ENCODE peak calls at places on chromosomes 3 and 15, in five cellular contexts. I, B, R, V and G are unnamed samples.

GRCh38 chr15:79527821-79528220 is 95.7 kb downstream of the MINAR1 start:
- DNase-seq in I (no peak), B (no peak), R (no peak), V (no peak), G (no peak)

GRCh38 chr15:26806574-26806973 is 33.7 kb upstream of the GABRB3 start:
- DNase-seq in I (no peak), B (no peak), R (no peak), V (no peak), G (no peak)

GRCh38 chr3:68306571-68306970 is 625.8 kb downstream of the TAFA4 start:
- DNase-seq in I (no peak), B (peak; percentile 56), R (no peak), V (no peak), G (no peak)

GRCh38 chr15:91338763-91339162 is 238.7 kb downstream of the SV2B start:
- DNase-seq in I (no peak), B (peak; percentile 42), R (no peak), V (no peak), G (no peak)

GRCh38 chr3:51983578-51984268 is 388 bp downstream of the ACY1 start:
- DNase-seq in I (no peak), B (no peak), R (no peak), V (no peak), G (no peak)

GRCh38 chr3:24741506-24741905 is 246.9 kb upstream of the THRB start:
- DNase-seq in I (no peak), B (no peak), R (no peak), V (no peak), G (no peak)

GRCh38 chr15:99692825-99693224 is 40.4 kb downstream of the LYSMD4 start:
- DNase-seq in I (no peak), B (no peak), R (no peak), V (peak; percentile 49), G (no peak)

GRCh38 chr3:144770813-144771400 is 799.3 kb downstream of the DIPK2A start:
- DNase-seq in I (no peak), B (no peak), R (no peak), V (peak; percentile 64), G (no peak)

GRCh38 chr3:185711255-185711870 is 113.5 kb downstream of the IGF2BP2 start:
- DNase-seq in I (no peak), B (no peak), R (no peak), V (no peak), G (no peak)

GRCh38 chr15:28911295-28911979 is 25.7 kb downstream of the APBA2 start:
- DNase-seq in I (no peak), B (no peak), R (no peak), V (peak; percentile 29), G (no peak)

GRCh38 chr3:53195066-53195450 is 34.0 kb downstream of the PRKCD start:
- DNase-seq in I (no peak), B (no peak), R (no peak), V (no peak), G (no peak)

GRCh38 chr3:10263549-10264363 is 15.5 kb downstream of the TATDN2 start:
- DNase-seq in I (peak; percentile 54), B (peak; percentile 18), R (no peak), V (no peak), G (no peak)

GRCh38 chr15:69194854-69195253 is 34.4 kb downstream of the GLCE start:
- DNase-seq in I (no peak), B (no peak), R (no peak), V (no peak), G (no peak)

GRCh38 chr3:150300847-150301517 is 107.1 kb upstream of the TSC22D2 start:
- DNase-seq in I (no peak), B (no peak), R (no peak), V (no peak), G (no peak)

GRCh38 chr15:89196994-89197393 is 24.4 kb downstream of the RLBP1 start:
- DNase-seq in I (no peak), B (no peak), R (peak; percentile 82), V (peak; percentile 23), G (no peak)

GRCh38 chr15:69535101-69535638 is 82.6 kb downstream of the RPLP1 start:
- DNase-seq in I (no peak), B (no peak), R (no peak), V (no peak), G (no peak)

GRCh38 chr15:70870066-70870465 is 16.1 kb upstream of the LARP6 start:
- DNase-seq in I (no peak), B (no peak), R (no peak), V (no peak), G (no peak)

GRCh38 chr3:87796137-87796899 is 262.5 kb downstream of the CGGBP1 start:
- DNase-seq in I (no peak), B (no peak), R (no peak), V (no peak), G (no peak)

GRCh38 chr15:81073796-81074195 is 60.3 kb upstream of the CFAP161 start:
- DNase-seq in I (no peak), B (no peak), R (no peak), V (no peak), G (no peak)

GRCh38 chr3:170259853-170260386 is 37.7 kb downstream of the PRKCI start:
- DNase-seq in I (no peak), B (no peak), R (no peak), V (no peak), G (no peak)

GRCh38 chr3:37554364-37554763 is 307.3 kb upstream of the CTDSPL start:
- DNase-seq in I (no peak), B (no peak), R (no peak), V (no peak), G (no peak)

GRCh38 chr15:90774731-90775521 is 57.8 kb downstream of the BLM start:
- DNase-seq in I (no peak), B (no peak), R (no peak), V (no peak), G (no peak)

GRCh38 chr3:40780801-40781406 is 256.1 kb downstream of the ZNF621 start:
- DNase-seq in I (no peak), B (no peak), R (no peak), V (peak; percentile 75), G (no peak)

GRCh38 chr3:123258811-123259420 is 57.2 kb downstream of the SEC22A start:
- DNase-seq in I (no peak), B (no peak), R (no peak), V (peak; percentile 73), G (no peak)

GRCh38 chr15:63851431-63851830 is 17.7 kb upstream of the HERC1 start:
- DNase-seq in I (no peak), B (no peak), R (no peak), V (no peak), G (no peak)

GRCh38 chr3:71441925-71442620 is 141.5 kb downstream of the FOXP1 start:
- DNase-seq in I (no peak), B (no peak), R (no peak), V (no peak), G (no peak)

GRCh38 chr3:106560451-106560966 is 691.7 kb upstream of the CBLB start:
- DNase-seq in I (no peak), B (no peak), R (no peak), V (no peak), G (no peak)

GRCh38 chr3:136916200-136916599 is 41.6 kb upstream of the IL20RB start:
- DNase-seq in I (no peak), B (no peak), R (no peak), V (no peak), G (no peak)

GRCh38 chr3:147392083-147392916 is 14.0 kb downstream of the ZIC4 start:
- DNase-seq in I (no peak), B (no peak), R (no peak), V (no peak), G (peak; percentile 65)